ENCODE peak calls at places on chromosome 1, in five cellular contexts. P is EH, V is mesenchymal stem cell, L is vagina, U is upper lobe of right lung. B is an unnamed sample.

GRCh38 chr1:224432672-224433040 is 1.9 kb downstream of the WDR26 start:
- DNase-seq in V (peak), L (no peak), U (no peak), P (no peak), B (no peak)

GRCh38 chr1:201191723-201192477 is 1.3 kb downstream of the IGFN1 start:
- DNase-seq in U (no peak), L (no peak), V (peak), P (peak), B (no peak)

GRCh38 chr1:223748773-223749733 is 36.7 kb downstream of the CAPN2 start:
- DNase-seq in P (peak), U (peak), V (peak), L (no peak), B (peak)

GRCh38 chr1:243496806-243497205 is 241.0 kb downstream of the SDCCAG8 start:
- DNase-seq in L (peak), V (no peak), U (no peak), P (no peak), B (no peak)

GRCh38 chr1:14946567-14947285 is 206.8 kb upstream of the TMEM51 start:
- DNase-seq in P (peak), U (no peak), L (no peak), V (peak), B (no peak)

GRCh38 chr1:5111581-5111980 is 457.2 kb downstream of the AJAP1 start:
- DNase-seq in V (no peak), L (no peak), U (no peak), P (no peak), B (no peak)

GRCh38 chr1:67261646-67262045 is 46.0 kb upstream of the IL12RB2 start:
- DNase-seq in P (no peak), V (no peak), U (no peak), L (no peak), B (no peak)

GRCh38 chr1:24018611-24019580 is 38.8 kb upstream of the SRSF10 start:
- DNase-seq in L (no peak), V (peak), P (peak), U (peak), B (peak)

GRCh38 chr1:32438136-32438535 is 26.7 kb upstream of the ZBTB8B start:
- DNase-seq in P (no peak), U (no peak), V (no peak), L (no peak), B (no peak)

GRCh38 chr1:111927652-111928051 is 61.8 kb downstream of the KCND3 start:
- DNase-seq in L (no peak), P (no peak), V (no peak), U (no peak), B (no peak)

GRCh38 chr1:16618719-16619118 is 5.4 kb upstream of the NBPF1 start:
- DNase-seq in P (no peak), U (peak), L (peak), V (no peak), B (peak)

GRCh38 chr1:186950547-186950946 is 121.8 kb downstream of the PLA2G4A start:
- DNase-seq in V (no peak), L (no peak), U (no peak), P (peak), B (no peak)

GRCh38 chr1:43300661-43301094 is at the start of gene TIE1:
- DNase-seq in U (no peak), P (no peak), V (no peak), L (no peak), B (peak)

GRCh38 chr1:109918077-109918606 is 7.5 kb downstream of the CSF1 start:
- DNase-seq in P (no peak), V (peak), U (no peak), L (no peak), B (peak)

GRCh38 chr1:90371106-90371813 is 345.8 kb downstream of the BARHL2 start:
- DNase-seq in P (no peak), U (no peak), V (peak), L (no peak), B (no peak)